ENCODE peak calls at places on chromosomes 16 and 17, in seven cellular contexts. Y, X, J, E, N, Q and W are unnamed samples.

GRCh38 chr17:62617894-62618472 is 9.5 kb upstream of the MRC2 start:
- DNase-seq in Y (no peak), X (no peak), J (no peak), E (no peak), N (peak; percentile 73), Q (no peak), W (no peak)

GRCh38 chr16:77767826-77768225 is 20.5 kb upstream of the VAT1L start:
- DNase-seq in Y (no peak), X (no peak), J (no peak), E (no peak), N (no peak), Q (no peak), W (no peak)

GRCh38 chr16:6265956-6266355 is 1066.7 kb upstream of the RBFOX1 start:
- DNase-seq in Y (no peak), X (no peak), J (no peak), E (no peak), N (no peak), Q (no peak), W (no peak)

GRCh38 chr17:76261421-76262215 is 3.5 kb upstream of the UBALD2 start:
- DNase-seq in Y (no peak), X (no peak), J (no peak), E (no peak), N (no peak), Q (no peak), W (no peak)

GRCh38 chr17:77521076-77521475 is 380.3 kb downstream of the SEC14L1 start:
- DNase-seq in Y (no peak), X (no peak), J (no peak), E (no peak), N (no peak), Q (no peak), W (no peak)

GRCh38 chr17:55962931-55963378 is 190.3 kb upstream of the ANKFN1 start:
- DNase-seq in Y (no peak), X (no peak), J (no peak), E (no peak), N (no peak), Q (no peak), W (no peak)

GRCh38 chr16:86984286-86984685 is 332.9 kb downstream of the C16orf95 start:
- DNase-seq in Y (no peak), X (no peak), J (no peak), E (no peak), N (no peak), Q (no peak), W (no peak)

GRCh38 chr16:66298571-66299120 is 67.8 kb upstream of the CDH5 start:
- DNase-seq in Y (no peak), X (no peak), J (no peak), E (no peak), N (no peak), Q (no peak), W (no peak)

GRCh38 chr17:6374761-6375312 is 60.1 kb downstream of the AIPL1 start:
- DNase-seq in Y (peak; percentile 8), X (no peak), J (no peak), E (no peak), N (no peak), Q (no peak), W (no peak)

GRCh38 chr16:361872-362701 is 8.3 kb downstream of the MRPL28 start:
- DNase-seq in Y (peak; percentile 57), X (peak; percentile 90), J (no peak), E (peak; percentile 58), N (peak; percentile 75), Q (peak; percentile 96), W (peak; percentile 97)

GRCh38 chr16:86604436-86605220 is 26.3 kb downstream of the FOXL1 start:
- DNase-seq in Y (no peak), X (no peak), J (no peak), E (no peak), N (no peak), Q (peak; percentile 51), W (no peak)

GRCh38 chr16:13809765-13810164 is 110.2 kb upstream of the ERCC4 start:
- DNase-seq in Y (no peak), X (no peak), J (no peak), E (no peak), N (no peak), Q (no peak), W (no peak)

GRCh38 chr16:30473231-30474061 is 904 bp downstream of the ITGAL start:
- DNase-seq in Y (no peak), X (no peak), J (no peak), E (no peak), N (no peak), Q (no peak), W (peak; percentile 54)

GRCh38 chr16:51151951-51152663 is 1.0 kb upstream of the SALL1 start:
- DNase-seq in Y (no peak), X (peak; percentile 74), J (no peak), E (peak; percentile 77), N (peak; percentile 79), Q (no peak), W (no peak)

GRCh38 chr17:66900126-66901010 is 64.1 kb upstream of the CACNG4 start:
- DNase-seq in Y (peak; percentile 27), X (peak; percentile 60), J (no peak), E (no peak), N (peak; percentile 33), Q (no peak), W (no peak)

GRCh38 chr16:72424776-72425175 is 252.8 kb upstream of the PMFBP1 start:
- DNase-seq in Y (no peak), X (no peak), J (no peak), E (no peak), N (no peak), Q (no peak), W (no peak)

GRCh38 chr16:68257906-68258800 is 6.2 kb upstream of the SLC7A6 start:
- DNase-seq in Y (no peak), X (no peak), J (no peak), E (no peak), N (peak; percentile 95), Q (no peak), W (no peak)

GRCh38 chr17:17635126-17635525 is 43.6 kb upstream of the PEMT start:
- DNase-seq in Y (no peak), X (no peak), J (no peak), E (no peak), N (no peak), Q (no peak), W (no peak)

GRCh38 chr17:40326014-40326831 is 17.2 kb downstream of the RARA start:
- DNase-seq in Y (no peak), X (no peak), J (no peak), E (no peak), N (peak; percentile 69), Q (no peak), W (no peak)

GRCh38 chr16:31698901-31699300 is 171.2 kb downstream of the AHSP start:
- DNase-seq in Y (no peak), X (no peak), J (no peak), E (no peak), N (no peak), Q (no peak), W (no peak)

GRCh38 chr16:31699601-31700000 is 171.9 kb downstream of the AHSP start:
- DNase-seq in Y (no peak), X (no peak), J (no peak), E (no peak), N (no peak), Q (no peak), W (no peak)

GRCh38 chr16:31697744-31698125 is 170.0 kb downstream of the AHSP start:
- DNase-seq in Y (no peak), X (no peak), J (no peak), E (no peak), N (no peak), Q (no peak), W (no peak)

GRCh38 chr16:31695667-31696066 is 168.0 kb downstream of the AHSP start:
- DNase-seq in Y (no peak), X (no peak), J (no peak), E (no peak), N (no peak), Q (no peak), W (no peak)

DNA sequence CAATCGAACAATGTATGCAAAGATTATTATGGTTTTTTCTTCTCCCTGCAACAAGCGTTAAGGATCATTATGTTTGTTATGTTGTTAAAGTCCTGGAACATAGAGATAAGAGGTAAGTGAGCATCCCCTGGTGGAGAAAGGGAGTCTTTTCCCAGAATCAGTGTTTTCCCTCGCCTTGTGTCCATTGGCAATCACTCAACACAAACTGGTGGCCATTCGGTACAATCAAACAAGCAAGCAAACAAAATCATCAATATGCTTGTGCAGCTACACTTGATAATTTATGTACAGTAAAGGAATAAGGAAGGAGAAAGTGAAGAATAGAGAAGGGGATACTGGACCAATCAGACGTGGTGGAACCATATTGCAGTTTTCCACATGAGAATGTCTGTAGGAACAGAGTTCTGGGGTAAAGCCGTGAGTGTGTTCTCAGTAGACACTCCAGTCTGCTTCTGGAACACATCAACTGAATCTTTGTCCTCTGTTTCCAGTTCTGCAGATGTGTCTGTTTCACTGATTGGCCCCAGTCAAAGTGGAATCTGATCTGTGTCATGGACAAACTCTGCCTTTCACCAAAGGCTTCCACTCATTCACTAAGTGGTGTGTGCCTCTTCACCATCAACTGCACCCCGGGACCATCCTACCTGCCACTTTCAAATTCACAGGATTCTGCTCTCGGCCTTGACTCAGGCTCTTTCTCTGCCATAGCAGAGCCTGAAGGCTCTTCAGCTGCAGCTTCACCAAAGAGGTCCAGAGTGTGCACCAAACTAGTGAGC is 169.5 kb downstream of the AHSP start:
- DNase-seq in Y (peak; percentile 44), X (peak; percentile 76), J (no peak), E (no peak), N (peak; percentile 64), Q (no peak), W (no peak)
- TF ChIP-seq TAF1 in Y (no peak), X (no peak), J (no peak), E (no peak), N (no peak), Q (no peak), W (no peak)

DNA sequence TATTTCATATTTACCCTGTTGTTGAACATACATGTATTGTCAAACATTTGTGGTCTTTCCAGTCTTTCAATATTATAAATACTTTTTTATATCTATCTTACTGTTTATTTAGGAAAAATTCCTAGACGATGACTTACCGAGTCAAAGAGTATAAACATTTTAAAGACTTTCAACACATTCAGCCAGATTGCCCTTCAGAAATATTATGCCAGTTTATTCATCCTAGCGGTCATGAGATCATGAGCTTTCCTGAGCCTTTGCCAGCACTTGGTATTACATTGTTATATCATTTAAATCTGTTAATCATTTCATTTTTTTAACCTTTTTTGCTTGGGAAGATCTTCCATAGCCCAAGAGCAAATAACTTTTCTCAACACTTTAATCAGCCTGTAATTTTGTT is 197.4 kb downstream of the SPECC1 start:
- DNase-seq in Y (no peak), X (no peak), J (no peak), E (no peak), N (no peak), Q (no peak), W (no peak)
- TF ChIP-seq POLR2AphosphoS5 in Y (no peak), X (no peak), J (no peak), E (no peak), N (no peak), Q (no peak), W (no peak)

DNA sequence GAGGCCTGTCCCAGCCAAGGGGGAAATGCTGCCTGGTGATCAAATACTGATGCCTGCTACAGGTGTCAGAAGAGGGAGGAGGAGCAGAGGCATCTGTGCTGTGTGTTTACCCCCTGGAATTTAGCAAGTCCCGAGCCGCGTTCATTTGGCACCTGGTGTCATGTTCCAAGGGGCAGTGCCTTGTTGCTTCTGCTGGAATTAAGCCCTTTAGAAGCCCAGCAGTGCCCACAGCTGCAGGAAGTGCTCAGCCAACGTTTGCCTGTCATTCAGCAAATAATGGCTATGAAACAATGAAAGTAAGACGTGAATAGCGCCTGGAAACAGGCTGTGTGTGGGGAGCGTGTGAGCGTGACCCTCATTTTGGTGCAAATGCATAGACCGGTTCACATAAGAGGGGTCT is 5.9 kb upstream of the ATP2C2 start:
- DNase-seq in Y (no peak), X (no peak), J (no peak), E (no peak), N (no peak), Q (no peak), W (no peak)
- TF ChIP-seq TAF1 in Y (no peak), X (no peak), J (no peak), E (no peak), N (no peak), Q (no peak), W (no peak)

GRCh38 chr17:9206989-9207317 is 185.6 kb downstream of the NTN1 start:
- DNase-seq in Y (no peak), X (no peak), J (no peak), E (no peak), N (no peak), Q (no peak), W (no peak)
- TF ChIP-seq POLR2AphosphoS5 in Y (no peak), X (no peak), J (no peak), E (no peak), N (no peak), Q (no peak), W (no peak)